ENCODE peak calls at places on chromosomes 1 and 21, in ten cellular contexts. O, A, E, I, U, K, S, Q, V and G are unnamed samples.

GRCh38 chr21:42677339-42678117 is 24.1 kb downstream of the PDE9A start:
- DNase-seq in E (no peak), S (no peak), I (no peak), O (no peak), V (no peak), Q (no peak), U (peak), K (peak), A (no peak), G (peak)

GRCh38 chr1:232123775-232124659 is 497.4 kb downstream of the DISC1 start:
- DNase-seq in S (no peak), A (no peak), I (no peak), Q (no peak), U (no peak), O (no peak), K (no peak), V (no peak), E (no peak), G (no peak)

GRCh38 chr1:29643281-29643680 is 407.0 kb downstream of the PTPRU start:
- DNase-seq in V (no peak), E (no peak), A (no peak), I (no peak), K (no peak), S (no peak), U (no peak), Q (no peak), O (no peak), G (no peak)

GRCh38 chr21:41348434-41348833 is 13.4 kb upstream of the MX2 start:
- DNase-seq in O (no peak), S (no peak), V (no peak), A (no peak), U (no peak), Q (no peak), E (no peak), I (no peak), K (no peak), G (no peak)

GRCh38 chr1:31072304-31072746 is 6.8 kb upstream of the PUM1 start:
- DNase-seq in V (no peak), Q (no peak), O (no peak), I (no peak), K (no peak), U (no peak), A (no peak), S (no peak), E (no peak), G (no peak)

GRCh38 chr1:117826119-117826518 is 103.3 kb downstream of the GDAP2 start:
- DNase-seq in U (no peak), K (peak), E (no peak), Q (no peak), I (no peak), S (no peak), O (no peak), V (no peak), A (no peak), G (no peak)

GRCh38 chr1:46822248-46822826 is 23.5 kb downstream of the CYP4B1 start:
- DNase-seq in S (no peak), U (no peak), V (no peak), A (no peak), O (no peak), I (no peak), E (no peak), K (no peak), Q (no peak), G (no peak)

GRCh38 chr1:119702384-119702783 is 9.3 kb upstream of the PHGDH start:
- DNase-seq in U (no peak), K (peak), S (no peak), E (no peak), O (no peak), Q (no peak), I (no peak), A (no peak), V (no peak), G (peak)

GRCh38 chr1:97137862-97138514 is 416.4 kb downstream of the PTBP2 start:
- DNase-seq in V (no peak), O (no peak), U (peak), A (peak), Q (no peak), I (peak), K (peak), E (no peak), S (no peak), G (peak)

GRCh38 chr21:32726742-32727477 is 903 bp downstream of the SYNJ1 start:
- DNase-seq in E (peak), A (peak), I (peak), Q (no peak), U (no peak), S (no peak), O (peak), V (peak), K (peak), G (peak)

GRCh38 chr1:198563578-198563977 is 23.1 kb upstream of the ATP6V1G3 start:
- DNase-seq in U (no peak), Q (no peak), K (no peak), E (no peak), I (no peak), A (no peak), V (no peak), O (no peak), S (no peak), G (peak)

GRCh38 chr1:202578565-202578964 is 131.7 kb downstream of the SYT2 start:
- DNase-seq in E (no peak), O (no peak), K (no peak), S (no peak), V (no peak), Q (no peak), U (no peak), I (no peak), A (no peak), G (no peak)

GRCh38 chr1:46447499-46448108 is 42.0 kb upstream of the DMBX1 start:
- DNase-seq in U (no peak), I (no peak), E (no peak), O (no peak), K (no peak), V (no peak), A (no peak), Q (no peak), S (no peak), G (no peak)

GRCh38 chr1:193767891-193768290 is 581.5 kb upstream of the B3GALT2 start:
- DNase-seq in V (no peak), I (no peak), A (no peak), K (no peak), S (no peak), E (no peak), O (no peak), U (no peak), Q (no peak), G (no peak)

GRCh38 chr1:17149771-17150170 is 30.5 kb upstream of the PADI2 start:
- DNase-seq in U (no peak), I (no peak), Q (no peak), O (no peak), E (no peak), S (no peak), V (no peak), A (no peak), K (no peak), G (no peak)

GRCh38 chr1:60052634-60053033 is 20.9 kb downstream of the C1orf87 start:
- DNase-seq in A (no peak), Q (no peak), S (no peak), V (no peak), O (no peak), I (no peak), E (no peak), U (no peak), K (peak), G (no peak)

GRCh38 chr1:154176341-154176740 is 15.6 kb downstream of the TPM3 start:
- DNase-seq in K (peak), V (no peak), I (no peak), U (no peak), E (no peak), S (no peak), A (no peak), O (no peak), Q (no peak), G (peak)

GRCh38 chr1:56461158-56462127 is 117.9 kb downstream of the PLPP3 start:
- DNase-seq in Q (no peak), U (no peak), E (no peak), S (no peak), I (peak), K (no peak), A (no peak), O (no peak), V (no peak), G (no peak)

GRCh38 chr1:224380003-224380402 is 23.3 kb downstream of the CNIH4 start:
- DNase-seq in O (peak), S (no peak), K (no peak), V (no peak), A (no peak), E (no peak), Q (peak), I (no peak), U (no peak), G (no peak)

GRCh38 chr1:104073463-104073902 is 323.8 kb downstream of the AMY1C start:
- DNase-seq in E (no peak), S (no peak), U (peak), I (no peak), K (no peak), V (no peak), Q (no peak), O (no peak), A (no peak), G (no peak)

GRCh38 chr1:156098782-156099181 is 15.7 kb upstream of the LMNA start:
- DNase-seq in I (no peak), V (no peak), Q (no peak), A (no peak), E (no peak), O (no peak), U (no peak), K (no peak), S (no peak), G (no peak)

GRCh38 chr1:17251699-17252376 is 2.9 kb downstream of the PADI3 start:
- DNase-seq in O (no peak), A (peak), V (no peak), Q (no peak), K (no peak), I (no peak), E (no peak), U (no peak), S (no peak), G (peak)

GRCh38 chr1:107139833-107140702 is 771 bp upstream of the NTNG1 start:
- DNase-seq in V (no peak), O (no peak), Q (no peak), I (peak), E (peak), K (peak), A (peak), U (no peak), S (peak), G (peak)

GRCh38 chr21:40490408-40490807 is 356.6 kb downstream of the DSCAM start:
- DNase-seq in O (no peak), S (no peak), V (no peak), A (no peak), E (no peak), Q (no peak), I (no peak), K (no peak), U (no peak), G (no peak)

GRCh38 chr1:113129529-113130185 is 56.7 kb downstream of the LRIG2 start:
- DNase-seq in E (no peak), V (no peak), K (no peak), O (no peak), A (no peak), S (no peak), I (no peak), U (no peak), Q (no peak), G (no peak)

GRCh38 chr1:52915855-52916220 is 5.7 kb downstream of the ECHDC2 start:
- DNase-seq in V (no peak), E (no peak), S (no peak), A (no peak), O (no peak), K (no peak), U (no peak), I (no peak), Q (no peak), G (no peak)

GRCh38 chr1:177948336-177948972 is 21.4 kb downstream of the SEC16B start:
- DNase-seq in K (peak), O (peak), U (peak), S (peak), Q (no peak), V (peak), I (peak), A (peak), E (peak), G (peak)

GRCh38 chr1:44289530-44289929 is 65.5 kb downstream of the ERI3 start:
- DNase-seq in K (no peak), S (no peak), Q (no peak), V (no peak), I (no peak), U (peak), O (no peak), A (no peak), E (no peak), G (no peak)

GRCh38 chr1:221161571-221162041 is 282.4 kb downstream of the HLX start:
- DNase-seq in O (no peak), K (peak), A (no peak), U (no peak), E (no peak), Q (no peak), V (no peak), S (no peak), I (no peak), G (no peak)

GRCh38 chr1:109261006-109261405 is 11.7 kb downstream of the CELSR2 start:
- DNase-seq in S (no peak), V (no peak), O (no peak), Q (no peak), K (no peak), U (no peak), I (no peak), E (no peak), A (no peak), G (no peak)

GRCh38 chr1:2816786-2817185 is 15.3 kb upstream of the TTC34 start:
- DNase-seq in K (no peak), V (no peak), U (no peak), I (no peak), A (no peak), O (no peak), S (no peak), Q (no peak), E (no peak), G (no peak)

GRCh38 chr1:177620636-177621190 is 349.1 kb downstream of the SEC16B start:
- DNase-seq in U (no peak), K (no peak), O (no peak), E (no peak), V (no peak), S (no peak), A (no peak), I (no peak), Q (no peak), G (no peak)